ENCODE peak calls at places on chromosomes 7 and 10, in eight cellular contexts. K, O, Q, Z, L, G, I and D are unnamed samples.
A peak's percentile ranks its signal among the peaks of the same experiment; 100 is the strongest.

GRCh38 chr7:139711991-139712753 is 65.6 kb downstream of the HIPK2 start:
- DNase-seq in K (peak; percentile 55), O (peak; percentile 28), Q (no peak), Z (no peak), L (no peak), G (no peak), I (no peak), D (no peak)

GRCh38 chr7:95549818-95550529 is 46.3 kb downstream of the PDK4 start:
- DNase-seq in K (peak; percentile 97), O (peak; percentile 80), Q (peak; percentile 31), Z (peak; percentile 99), L (peak; percentile 10), G (peak; percentile 95), I (no peak), D (peak; percentile 90)

GRCh38 chr7:75762350-75762917 is 9.6 kb downstream of the CCL26 start:
- DNase-seq in K (no peak), O (peak; percentile 79), Q (peak; percentile 81), Z (no peak), L (peak; percentile 66), G (peak; percentile 25), I (no peak), D (peak; percentile 36)

GRCh38 chr10:5484205-5484604 is 15.2 kb downstream of the CALML5 start:
- DNase-seq in K (no peak), O (no peak), Q (no peak), Z (no peak), L (peak; percentile 18), G (no peak), I (no peak), D (no peak)

GRCh38 chr7:28573059-28573553 is 160.8 kb downstream of the CREB5 start:
- DNase-seq in K (no peak), O (no peak), Q (peak; percentile 12), Z (no peak), L (no peak), G (peak; percentile 68), I (no peak), D (no peak)

GRCh38 chr10:52632591-52632990 is 140.0 kb downstream of the MBL2 start:
- DNase-seq in K (no peak), O (peak; percentile 52), Q (no peak), Z (no peak), L (no peak), G (no peak), I (no peak), D (no peak)

GRCh38 chr10:92239185-92239599 is 51.7 kb downstream of the CPEB3 start:
- DNase-seq in K (no peak), O (peak; percentile 23), Q (no peak), Z (no peak), L (no peak), G (no peak), I (no peak), D (no peak)

GRCh38 chr7:80614911-80615310 is 23.5 kb upstream of the CD36 start:
- DNase-seq in K (no peak), O (no peak), Q (peak; percentile 78), Z (no peak), L (peak; percentile 71), G (peak; percentile 16), I (no peak), D (peak; percentile 42)

GRCh38 chr7:134625571-134625970 is 21.1 kb upstream of the BPGM start:
- DNase-seq in K (no peak), O (no peak), Q (peak; percentile 96), Z (no peak), L (no peak), G (peak; percentile 40), I (no peak), D (no peak)

GRCh38 chr10:100413206-100413605 is 49.6 kb upstream of the WNT8B start:
- DNase-seq in K (no peak), O (no peak), Q (no peak), Z (no peak), L (no peak), G (no peak), I (no peak), D (no peak)

GRCh38 chr10:29328988-29329387 is 40.1 kb downstream of the LYZL1 start:
- DNase-seq in K (no peak), O (peak; percentile 62), Q (peak; percentile 90), Z (no peak), L (peak; percentile 47), G (peak; percentile 20), I (no peak), D (peak; percentile 36)

GRCh38 chr7:17185690-17186070 is 112.8 kb upstream of the AHR start:
- DNase-seq in K (no peak), O (no peak), Q (peak; percentile 6), Z (no peak), L (peak; percentile 53), G (peak; percentile 64), I (no peak), D (peak; percentile 46)

GRCh38 chr7:22178735-22179134 is 178.2 kb downstream of the RAPGEF5 start:
- DNase-seq in K (no peak), O (peak; percentile 87), Q (no peak), Z (no peak), L (no peak), G (no peak), I (no peak), D (no peak)

GRCh38 chr7:37311282-37311868 is 137.3 kb downstream of the ELMO1 start:
- DNase-seq in K (no peak), O (no peak), Q (no peak), Z (no peak), L (no peak), G (no peak), I (no peak), D (no peak)

GRCh38 chr10:103476046-103476768 is 2.8 kb downstream of the CALHM3 start:
- DNase-seq in K (no peak), O (peak; percentile 90), Q (no peak), Z (no peak), L (no peak), G (no peak), I (no peak), D (no peak)

GRCh38 chr7:102287082-102287464 is 405 bp downstream of the SH2B2 start:
- DNase-seq in K (no peak), O (no peak), Q (no peak), Z (no peak), L (no peak), G (no peak), I (no peak), D (no peak)

GRCh38 chr10:86969421-86970041 is 1.2 kb downstream of the ADIRF start:
- DNase-seq in K (peak; percentile 82), O (no peak), Q (peak; percentile 37), Z (no peak), L (no peak), G (no peak), I (no peak), D (no peak)

GRCh38 chr10:100983868-100984669 is 3.2 kb downstream of the MRPL43 start:
- DNase-seq in K (no peak), O (no peak), Q (no peak), Z (no peak), L (no peak), G (no peak), I (no peak), D (no peak)

GRCh38 chr7:121547341-121548092 is 151.4 kb upstream of the FAM3C start:
- DNase-seq in K (no peak), O (peak; percentile 57), Q (peak; percentile 72), Z (no peak), L (peak; percentile 43), G (peak; percentile 40), I (no peak), D (peak; percentile 30)

GRCh38 chr10:46541017-46541661 is 15.3 kb downstream of the GPRIN2 start:
- DNase-seq in K (peak; percentile 67), O (peak; percentile 89), Q (peak; percentile 13), Z (no peak), L (no peak), G (no peak), I (no peak), D (no peak)

GRCh38 chr10:128018236-128018635 is 108.0 kb downstream of the MKI67 start:
- DNase-seq in K (peak; percentile 40), O (no peak), Q (peak; percentile 8), Z (no peak), L (no peak), G (peak; percentile 35), I (no peak), D (no peak)

GRCh38 chr7:106416430-106416829 is 131.6 kb upstream of the NAMPT start:
- DNase-seq in K (no peak), O (no peak), Q (no peak), Z (no peak), L (no peak), G (no peak), I (no peak), D (no peak)
- H3K4me3 ChIP-seq in K (no peak overlapping the region), O (no peak overlapping the region), Q (no peak overlapping the region), Z (no peak overlapping the region), L (no peak overlapping the region), G (no peak overlapping the region), I (no peak overlapping the region), D (no peak overlapping the region)

GRCh38 chr10:112957589-112958202 is 7.6 kb downstream of the TCF7L2 start:
- DNase-seq in K (no peak), O (peak; percentile 74), Q (no peak), Z (no peak), L (no peak), G (no peak), I (no peak), D (no peak)
- H3K4me3 ChIP-seq in K (no peak overlapping the region), O (no peak overlapping the region), Q (peak overlapping the region; percentile 34), Z (no peak overlapping the region), L (no peak overlapping the region), G (no peak overlapping the region), I (no peak overlapping the region), D (peak overlapping the region; percentile 19)

GRCh38 chr7:40419832-40420231 is 285.0 kb downstream of the SUGCT start:
- DNase-seq in K (no peak), O (peak; percentile 15), Q (no peak), Z (no peak), L (no peak), G (no peak), I (no peak), D (no peak)

GRCh38 chr7:40418983-40419382 is 284.2 kb downstream of the SUGCT start:
- DNase-seq in K (no peak), O (no peak), Q (no peak), Z (no peak), L (no peak), G (no peak), I (no peak), D (no peak)

GRCh38 chr7:40418445-40418844 is 283.6 kb downstream of the SUGCT start:
- DNase-seq in K (no peak), O (peak; percentile 6), Q (no peak), Z (no peak), L (no peak), G (no peak), I (no peak), D (no peak)
- H3K4me3 ChIP-seq in K (no peak overlapping the region), O (no peak overlapping the region), Q (no peak overlapping the region), Z (no peak overlapping the region), L (no peak overlapping the region), G (no peak overlapping the region), I (no peak overlapping the region), D (no peak overlapping the region)

GRCh38 chr10:125116041-125116649 is 44.2 kb downstream of the CTBP2 start:
- DNase-seq in K (peak; percentile 60), O (no peak), Q (no peak), Z (no peak), L (no peak), G (no peak), I (no peak), D (no peak)
- H3K4me3 ChIP-seq in K (no peak overlapping the region), O (no peak overlapping the region), Q (no peak overlapping the region), Z (no peak overlapping the region), L (no peak overlapping the region), G (no peak overlapping the region), I (no peak overlapping the region), D (no peak overlapping the region)